ENCODE peak calls at places on chromosome 21, in seven cellular contexts. T is tibial artery, N is cardiac muscle cell, F is AG10803, G is colonic mucosa, E is right atrium auricular region, Y is heart right ventricle. X is an unnamed sample.

GRCh38 chr21:31671931-31672330 is 12.4 kb downstream of the SOD1 start:
- DNase-seq in T (no peak), Y (no peak), G (no peak), N (no peak), E (no peak), F (no peak), X (no peak)

GRCh38 chr21:30478015-30478414 is 2.2 kb downstream of the KRTAP19-1 start:
- DNase-seq in T (no peak), N (peak), E (no peak), G (no peak), Y (no peak), F (no peak), X (no peak)

GRCh38 chr21:41171210-41171609 is 3.2 kb downstream of the BACE2 start:
- DNase-seq in G (no peak), Y (peak), T (peak), E (no peak), F (no peak), N (no peak), X (no peak)

GRCh38 chr21:32186843-32187242 is 92.0 kb downstream of the MIS18A start:
- DNase-seq in N (no peak), T (no peak), F (no peak), Y (no peak), G (no peak), E (no peak), X (no peak)

GRCh38 chr21:16633851-16634521 is 878.9 kb upstream of the CXADR start:
- DNase-seq in N (no peak), Y (no peak), G (no peak), E (no peak), T (no peak), F (peak), X (no peak)

GRCh38 chr21:39182484-39183271 is 573 bp downstream of the PSMG1 start:
- DNase-seq in E (no peak), F (peak), T (no peak), N (peak), Y (peak), G (peak), X (no peak)

GRCh38 chr21:27581168-27581567 is 614.3 kb upstream of the ADAMTS5 start:
- DNase-seq in F (peak), Y (no peak), E (no peak), G (no peak), N (no peak), T (no peak), X (no peak)

GRCh38 chr21:8989261-8989882 is 1532.0 kb upstream of the TPTE start:
- DNase-seq in G (no peak), T (no peak), E (no peak), N (no peak), F (no peak), Y (no peak), X (no peak)

GRCh38 chr21:15022608-15023261 is 42.1 kb downstream of the NRIP1 start:
- DNase-seq in N (no peak), Y (no peak), T (no peak), G (no peak), E (no peak), F (peak), X (no peak)

GRCh38 chr21:34534522-34534921 is 22.5 kb upstream of the KCNE1 start:
- DNase-seq in T (no peak), F (peak), Y (no peak), E (no peak), G (no peak), N (no peak), X (no peak)

GRCh38 chr21:37558676-37559204 is 192.2 kb downstream of the DYRK1A start:
- DNase-seq in Y (no peak), N (no peak), G (no peak), F (no peak), E (no peak), T (no peak), X (no peak)

GRCh38 chr21:34781508-34781907 is 112.7 kb downstream of the CLIC6 start:
- DNase-seq in Y (no peak), G (no peak), F (no peak), T (no peak), N (no peak), E (no peak), X (no peak)

GRCh38 chr21:33273044-33273443 is 6.9 kb downstream of the IL10RB start:
- DNase-seq in Y (no peak), N (no peak), G (no peak), F (no peak), T (no peak), E (no peak), X (no peak)

GRCh38 chr21:38743772-38744529 is 61.8 kb upstream of the ETS2 start:
- DNase-seq in F (no peak), E (no peak), Y (peak), G (no peak), T (no peak), N (no peak), X (no peak)

GRCh38 chr21:26840912-26841311 is 4.3 kb downstream of the ADAMTS1 start:
- DNase-seq in N (no peak), T (peak), F (peak), G (no peak), Y (peak), E (peak), X (peak)

GRCh38 chr21:27631471-27631870 is 664.6 kb upstream of the ADAMTS5 start:
- DNase-seq in F (peak), E (no peak), G (no peak), Y (no peak), T (no peak), N (no peak), X (no peak)

GRCh38 chr21:22345624-22346023 is 1347.4 kb downstream of the NCAM2 start:
- DNase-seq in Y (no peak), T (no peak), F (no peak), N (no peak), G (no peak), E (no peak), X (no peak)

GRCh38 chr21:22346576-22346975 is 1348.4 kb downstream of the NCAM2 start:
- DNase-seq in F (no peak), T (no peak), G (no peak), E (no peak), N (no peak), Y (no peak), X (no peak)

GRCh38 chr21:22352088-22352487 is 1353.9 kb downstream of the NCAM2 start:
- DNase-seq in E (no peak), N (no peak), F (no peak), Y (no peak), G (no peak), T (no peak), X (no peak)

GRCh38 chr21:22355949-22356348 is 1357.7 kb downstream of the NCAM2 start:
- DNase-seq in Y (no peak), E (no peak), G (no peak), N (no peak), T (no peak), F (no peak), X (no peak)

DNA sequence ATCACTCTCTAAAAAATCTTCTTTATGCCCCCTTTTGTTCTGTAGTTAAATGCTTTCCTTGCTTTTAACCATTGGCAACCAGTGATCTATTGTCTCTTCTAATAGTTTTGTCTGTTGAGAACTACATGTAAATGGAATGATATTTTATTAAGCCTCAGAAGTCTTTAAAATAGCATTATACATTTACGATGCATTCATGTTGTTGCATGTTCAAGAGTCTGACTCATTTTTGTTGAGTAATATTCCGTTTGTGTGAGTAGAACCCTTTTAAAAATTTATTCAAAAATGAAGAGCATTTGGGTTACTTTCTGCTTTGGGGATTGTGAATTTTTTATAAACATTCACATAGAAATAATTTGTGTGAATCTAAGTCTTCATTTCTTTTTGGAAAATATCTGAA is 1352.9 kb downstream of the NCAM2 start:
- DNase-seq in F (no peak), Y (no peak), T (no peak), N (no peak), E (no peak), G (no peak), X (no peak)
- H3K4me3 ChIP-seq in F (no peak), Y (no peak), T (no peak), N (no peak), E (no peak), G (no peak), X (no peak)

GRCh38 chr21:36291509-36291908 is 28.5 kb upstream of the MORC3 start:
- DNase-seq in T (no peak), G (no peak), Y (no peak), N (no peak), E (no peak), F (no peak), X (no peak)

DNA sequence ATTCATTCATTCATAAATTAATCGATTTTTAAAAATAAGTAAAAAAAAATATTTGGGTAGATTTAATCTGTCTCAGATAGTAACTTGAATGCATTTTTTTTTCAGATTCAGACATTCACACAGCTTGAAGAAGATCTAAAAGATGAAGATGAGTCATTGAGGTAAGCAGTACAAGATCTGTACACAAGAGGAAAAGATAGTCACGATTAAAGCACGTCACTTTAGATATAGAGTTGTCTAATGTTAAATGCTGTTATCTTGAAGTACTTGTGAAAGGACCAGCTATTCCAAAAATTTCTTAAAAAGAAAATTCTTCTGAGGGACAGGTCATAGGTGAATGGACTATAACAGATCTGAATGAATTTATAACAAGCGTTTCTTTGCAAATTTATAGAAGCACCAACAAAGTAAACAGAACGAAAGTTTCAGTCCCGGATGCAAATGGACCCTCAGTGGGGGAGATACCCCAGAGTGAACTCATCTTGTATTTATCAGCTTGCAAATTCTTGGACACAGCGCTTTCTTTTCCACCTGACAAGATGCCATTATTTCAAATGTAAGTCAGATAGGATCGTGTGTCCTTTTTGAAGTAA is 31.2 kb upstream of the MORC3 start:
- DNase-seq in F (no peak), G (no peak), Y (no peak), T (no peak), N (no peak), E (no peak), X (no peak)
- H3K4me3 ChIP-seq in F (no peak), G (no peak), Y (no peak), T (no peak), N (no peak), E (no peak), X (no peak)

DNA sequence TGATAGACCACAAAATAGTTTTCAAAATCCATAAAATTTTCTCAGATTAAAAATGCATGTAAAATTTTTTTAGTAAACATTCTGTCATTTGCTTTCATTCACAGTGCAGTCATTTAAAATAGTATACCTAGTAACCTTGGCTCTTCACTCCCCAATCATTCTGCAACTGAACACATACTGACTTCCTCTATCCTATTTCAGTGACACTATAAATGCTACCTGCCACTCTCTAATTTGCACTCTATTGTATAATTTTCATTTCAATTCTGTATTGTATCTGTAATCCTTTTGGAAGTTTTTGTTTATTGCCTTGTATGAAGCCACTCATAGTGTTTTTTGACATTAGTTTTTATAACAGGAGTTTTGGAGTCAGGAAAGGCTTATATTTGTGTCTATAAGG is 1029.1 kb upstream of the NCAM2 start:
- DNase-seq in T (no peak), G (no peak), E (no peak), Y (no peak), F (no peak), N (no peak), X (no peak)
- H3K4me3 ChIP-seq in T (no peak), G (no peak), E (no peak), Y (no peak), F (no peak), N (no peak), X (no peak)

GRCh38 chr21:42685036-42685435 is 31.6 kb downstream of the PDE9A start:
- DNase-seq in N (no peak), F (no peak), Y (no peak), T (no peak), E (no peak), G (no peak), X (no peak)
- H3K4me3 ChIP-seq in N (no peak), F (no peak), Y (no peak), T (peak), E (no peak), G (no peak), X (no peak)

DNA sequence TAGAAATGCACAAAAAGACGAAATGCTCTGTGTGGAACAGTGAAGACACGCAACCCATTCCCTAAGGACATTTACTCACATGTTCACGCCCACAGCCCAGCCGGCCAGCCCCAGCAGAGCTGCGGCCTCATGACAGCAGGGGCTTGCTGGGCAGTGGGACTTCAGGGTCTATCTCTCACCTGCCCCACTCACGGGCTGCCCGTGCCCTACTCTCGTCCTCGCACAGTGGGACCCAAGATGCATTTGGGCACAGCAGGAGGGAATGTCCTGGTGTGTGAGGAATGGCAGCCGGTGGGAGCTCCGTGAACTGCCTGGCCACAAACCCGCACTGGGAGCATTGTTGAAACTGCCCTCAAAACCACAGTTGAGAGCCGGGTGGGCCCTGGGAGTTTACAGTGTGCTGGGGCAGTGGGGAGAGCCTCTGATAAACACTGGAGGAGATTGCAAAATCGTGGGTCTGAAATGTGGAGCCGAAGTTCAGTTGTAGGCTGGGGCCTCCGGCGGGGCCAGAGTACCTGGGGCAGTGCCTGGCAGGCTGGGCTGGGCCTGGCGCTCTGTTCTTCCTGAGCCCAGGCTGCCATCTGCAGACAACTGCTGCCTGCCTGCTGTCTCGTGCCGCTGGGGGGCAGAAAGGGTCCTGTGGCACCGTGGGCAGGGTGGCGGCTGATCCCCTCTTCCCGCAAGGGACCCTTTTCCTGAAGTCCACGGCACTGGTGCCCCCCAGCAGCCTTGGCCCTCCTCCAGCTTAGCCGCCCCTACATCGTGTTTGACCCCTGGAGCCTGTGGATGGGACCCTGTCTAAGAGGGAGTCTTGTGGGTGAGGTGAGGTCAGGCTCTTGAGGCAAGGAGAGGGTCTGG is 20.7 kb upstream of the POFUT2 start:
- DNase-seq in F (peak), N (no peak), E (no peak), Y (no peak), G (no peak), T (no peak), X (no peak)
- H3K4me3 ChIP-seq in F (no peak), N (no peak), E (no peak), Y (no peak), G (no peak), T (no peak), X (no peak)